ENCODE peak calls at places on chromosomes 4 and X, in ten cellular contexts. K is cardiac fibroblast, I is mammary epithelial cell, O is GM12878, S is HCT116, M is A673, J is thoracic aorta, F is lower lobe of right lung, G is upper lobe of right lung, T is choroid plexus epithelial cell. R is an unnamed sample.

GRCh38 chrX:130051176-130051845 is 59.0 kb downstream of the ELF4 start:
- DNase-seq in K (no peak), I (no peak), O (no peak), S (no peak), M (no peak), J (no peak), F (no peak), G (no peak), T (no peak), R (no peak)

GRCh38 chr4:186653973-186654372 is 69.7 kb downstream of the FAT1 start:
- DNase-seq in K (no peak), I (no peak), O (no peak), S (no peak), M (no peak), J (no peak), F (no peak), G (no peak), T (peak; percentile 10), R (no peak)

GRCh38 chr4:25128671-25129070 is 31.6 kb downstream of the SEPSECS start:
- DNase-seq in K (peak; percentile 40), I (no peak), O (no peak), S (no peak), M (peak; percentile 80), J (no peak), F (no peak), G (no peak), T (no peak), R (no peak)

GRCh38 chr4:47017494-47017893 is 13.9 kb upstream of the GABRB1 start:
- DNase-seq in K (peak; percentile 11), I (no peak), O (no peak), S (no peak), M (no peak), J (no peak), F (no peak), G (no peak), T (no peak), R (no peak)

GRCh38 chrX:87924619-87925018 is 407.0 kb downstream of the KLHL4 start:
- DNase-seq in K (no peak), I (no peak), O (no peak), S (no peak), M (no peak), J (no peak), F (no peak), G (no peak), T (no peak), R (no peak)

GRCh38 chr4:4344915-4345527 is 41.9 kb upstream of the NSG1 start:
- DNase-seq in K (no peak), I (no peak), O (peak; percentile 49), S (no peak), M (no peak), J (no peak), F (no peak), G (no peak), T (no peak), R (no peak)

GRCh38 chr4:103075894-103076776 is at the start of gene SLC9B2:
- DNase-seq in K (peak; percentile 71), I (peak; percentile 67), O (no peak), S (peak; percentile 38), M (peak; percentile 81), J (peak; percentile 20), F (peak; percentile 73), G (peak; percentile 81), T (peak; percentile 65), R (peak; percentile 74)

GRCh38 chrX:66408507-66408906 is 230.4 kb downstream of the EDA2R start:
- DNase-seq in K (no peak), I (peak; percentile 12), O (peak; percentile 11), S (no peak), M (peak; percentile 2), J (no peak), F (no peak), G (no peak), T (no peak), R (no peak)

GRCh38 chrX:47158781-47159180 is 13.8 kb downstream of the RBM10 start:
- DNase-seq in K (no peak), I (no peak), O (no peak), S (no peak), M (no peak), J (no peak), F (no peak), G (no peak), T (no peak), R (no peak)

GRCh38 chr4:2445130-2445529 is 23.8 kb upstream of the RNF4 start:
- DNase-seq in K (no peak), I (no peak), O (no peak), S (no peak), M (no peak), J (no peak), F (no peak), G (peak; percentile 59), T (no peak), R (no peak)
- TF ChIP-seq CTCF in K (no peak), I (no peak), O (no peak), S (no peak), M (no peak), J (no peak), F (no peak), G (no peak), T (no peak), R (no peak)

DNA sequence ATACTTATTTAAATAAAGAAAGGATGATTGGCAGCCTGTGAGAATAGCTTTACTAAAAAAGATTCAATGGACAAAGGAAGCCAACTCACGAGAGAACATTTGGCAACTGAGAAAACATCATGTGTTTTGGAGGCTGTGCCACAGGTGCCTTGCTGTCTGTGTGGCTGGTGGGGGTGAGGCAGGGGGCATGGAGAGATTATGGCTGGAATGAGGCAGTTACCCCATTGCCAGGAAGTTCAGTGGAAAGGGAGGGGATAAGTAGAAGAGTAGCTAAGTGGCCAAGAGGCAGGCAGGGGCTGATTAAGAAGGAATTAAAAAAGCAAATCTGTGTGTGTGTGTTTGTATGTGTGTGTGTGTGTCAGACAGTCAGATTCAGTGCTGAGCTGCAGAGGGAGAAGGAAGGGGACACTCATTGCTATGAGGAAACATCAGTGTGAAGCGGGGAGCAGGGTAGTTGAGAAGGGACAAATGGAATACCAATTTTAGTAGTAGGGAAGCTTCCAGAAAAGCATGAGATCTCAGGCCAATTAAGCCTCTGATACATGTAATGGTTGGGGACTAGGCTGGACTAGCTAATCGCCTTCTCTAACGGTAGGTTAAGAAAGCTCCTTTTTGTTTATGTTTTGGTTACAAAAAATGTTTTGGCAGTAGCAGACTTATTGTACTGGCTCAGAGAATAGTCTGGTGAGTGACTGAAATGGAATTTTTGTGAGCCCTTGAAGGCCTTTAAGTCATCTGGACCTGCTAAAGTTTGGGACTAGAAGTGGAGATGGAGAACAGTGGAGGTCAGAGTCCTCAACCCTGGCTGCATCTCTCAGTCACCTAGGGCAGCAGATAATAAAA is 18.5 kb downstream of the TMEM164 start:
- DNase-seq in K (peak; percentile 87), I (no peak), O (no peak), S (no peak), M (no peak), J (no peak), F (no peak), G (no peak), T (peak; percentile 57), R (no peak)
- H3K4me3 ChIP-seq in K (no peak overlapping the region), I (no peak overlapping the region), O (no peak overlapping the region), S (no peak overlapping the region), M (no peak overlapping the region), J (no peak overlapping the region), F (no peak overlapping the region), G (no peak overlapping the region), T (no peak overlapping the region), R (no peak overlapping the region)

GRCh38 chr4:141625023-141625422 is 11.4 kb upstream of the IL15 start:
- DNase-seq in K (no peak), I (no peak), O (no peak), S (no peak), M (no peak), J (no peak), F (no peak), G (no peak), T (no peak), R (no peak)
- TF ChIP-seq CTCF in K (no peak), I (no peak), O (no peak), S (no peak), M (no peak), J (no peak), F (no peak), G (no peak), T (no peak), R (no peak)

GRCh38 chr4:65669981-65670330 is 333 bp downstream of the EPHA5 start:
- DNase-seq in K (no peak), I (no peak), O (no peak), S (no peak), M (no peak), J (no peak), F (no peak), G (no peak), T (no peak), R (no peak)
- H3K4me3 ChIP-seq in K (peak overlapping the region; percentile 55), I (peak overlapping the region; percentile 38), O (no peak overlapping the region), S (no peak overlapping the region), M (peak overlapping the region; percentile 73), J (peak overlapping the region; percentile 72), F (peak overlapping the region; percentile 43), G (peak overlapping the region; percentile 30), T (peak overlapping the region; percentile 60), R (peak overlapping the region; percentile 70)

DNA sequence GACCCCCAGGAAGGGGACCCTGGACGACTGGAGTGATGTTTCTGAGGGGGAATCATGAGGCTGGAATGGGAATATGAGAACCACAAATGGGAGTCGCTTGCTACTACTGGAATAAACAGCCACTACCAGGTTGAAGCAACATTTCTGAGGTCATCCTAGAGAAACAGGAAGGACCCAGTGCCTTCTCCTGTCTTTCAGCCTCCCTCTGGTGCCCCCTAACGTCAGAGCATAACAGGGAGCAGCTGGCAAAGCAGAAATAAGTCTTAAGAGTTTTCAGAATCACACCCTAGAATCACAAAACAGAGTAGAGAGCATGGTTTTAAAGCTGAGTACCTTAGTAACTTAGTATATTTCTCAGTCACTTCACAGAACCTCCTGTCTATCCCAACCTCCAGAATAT is 347.8 kb upstream of the PITX2 start:
- DNase-seq in K (peak; percentile 49), I (peak; percentile 32), O (no peak), S (peak; percentile 65), M (peak; percentile 79), J (no peak), F (no peak), G (no peak), T (peak; percentile 10), R (peak; percentile 69)
- TF ChIP-seq CTCF in K (peak; percentile 58), I (peak; percentile 68), O (peak; percentile 61), S (peak; percentile 42), M (peak; percentile 78), J (no peak), F (peak; percentile 26), G (peak; percentile 32), T (peak; percentile 30), R (peak; percentile 82)

DNA sequence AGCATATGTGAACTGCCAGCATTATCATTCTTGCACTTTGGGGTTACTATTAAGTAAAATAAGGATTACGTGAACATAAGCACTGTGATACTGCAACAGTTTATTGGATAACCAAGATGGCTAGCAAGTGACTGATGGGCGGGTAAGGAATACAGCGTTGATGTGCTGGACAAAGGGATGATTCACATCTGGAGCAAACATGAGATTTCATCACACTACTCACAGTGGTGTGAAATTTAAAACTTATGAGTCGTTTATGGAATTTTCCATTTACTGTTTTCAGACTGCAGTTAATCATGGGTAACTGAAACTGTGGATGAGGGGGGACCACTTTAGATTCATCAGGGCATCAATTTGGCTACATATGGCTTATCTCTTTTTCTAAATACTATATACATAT is 16.0 kb downstream of the NBDY start:
- DNase-seq in K (peak; percentile 83), I (peak; percentile 76), O (no peak), S (peak; percentile 50), M (peak; percentile 17), J (no peak), F (no peak), G (no peak), T (peak; percentile 81), R (no peak)
- H3K4me3 ChIP-seq in K (no peak overlapping the region), I (no peak overlapping the region), O (no peak overlapping the region), S (no peak overlapping the region), M (no peak overlapping the region), J (no peak overlapping the region), F (no peak overlapping the region), G (no peak overlapping the region), T (no peak overlapping the region), R (no peak overlapping the region)

R was measured in BE2C.